ENCODE peak calls at places on chromosome 16, in nine cellular contexts. Y is AG08395; A is progenitor cell of endocrine pancreas; U is heart left ventricle; C is left ventricle myocardium superior; K is NCI-H524 treated with DMSO at 0.1 percent for 48 hours; T is activated T-helper 1 cell treated with anti-CD3 and anti-CD28 coated beads, Interleukin-12 subunit alpha, Interleukin-12 subunit beta, Interleukin-2, Interleukin-4 antibody, amounts not matched to agents 30 ng/mL and 10 ng/mL and 1 ng/mL, durations not matched to agents 14 hours and 24 hours and 36 hours; J is NCI-H1048; L is posterior cingulate gyrus. Z is an unnamed sample.
A peak's percentile ranks its signal among the peaks of the same experiment; 100 is the strongest.

GRCh38 chr16:30838876-30839471 is 52.0 kb upstream of the ZNF629 start:
- DNase-seq in Y (no peak), A (no peak), U (no peak), C (no peak), K (no peak), T (no peak), J (no peak), L (no peak), Z (no peak)

GRCh38 chr16:10776280-10776679 is 32.6 kb downstream of the NUBP1 start:
- DNase-seq in Y (no peak), A (no peak), U (no peak), C (no peak), K (no peak), T (peak; percentile 6), J (no peak), L (no peak), Z (no peak)

GRCh38 chr16:11105038-11105903 is 150.7 kb downstream of the SOCS1 start:
- DNase-seq in Y (peak; percentile 87), A (no peak), U (no peak), C (no peak), K (peak; percentile 81), T (peak; percentile 44), J (no peak), L (no peak), Z (no peak)

GRCh38 chr16:28326881-28327610 is 34.7 kb downstream of the SBK1 start:
- DNase-seq in Y (peak; percentile 75), A (peak; percentile 49), U (peak; percentile 48), C (peak; percentile 66), K (no peak), T (peak; percentile 52), J (no peak), L (peak; percentile 60), Z (peak; percentile 19)

GRCh38 chr16:30778549-30779244 is 8.3 kb downstream of the ZNF629 start:
- DNase-seq in Y (no peak), A (no peak), U (no peak), C (no peak), K (no peak), T (no peak), J (no peak), L (no peak), Z (no peak)

GRCh38 chr16:56787185-56787584 is 57.3 kb downstream of the NUP93 start:
- DNase-seq in Y (no peak), A (no peak), U (no peak), C (no peak), K (no peak), T (no peak), J (no peak), L (no peak), Z (no peak)

GRCh38 chr16:4373909-4374742 is 2.5 kb downstream of the VASN start:
- DNase-seq in Y (peak; percentile 86), A (no peak), U (peak; percentile 63), C (peak; percentile 82), K (no peak), T (no peak), J (no peak), L (peak; percentile 37), Z (no peak)

GRCh38 chr16:81567987-81568748 is 123.6 kb downstream of the CMIP start:
- DNase-seq in Y (peak; percentile 93), A (no peak), U (no peak), C (no peak), K (no peak), T (no peak), J (no peak), L (no peak), Z (no peak)

GRCh38 chr16:12574721-12575120 is 229.0 kb downstream of the CPPED1 start:
- DNase-seq in Y (no peak), A (no peak), U (no peak), C (no peak), K (no peak), T (no peak), J (no peak), L (no peak), Z (no peak)

GRCh38 chr16:14513389-14514107 is 116.5 kb downstream of the PARN start:
- DNase-seq in Y (no peak), A (no peak), U (no peak), C (no peak), K (no peak), T (no peak), J (no peak), L (no peak), Z (no peak)

GRCh38 chr16:46607529-46607928 is 13.7 kb downstream of the SHCBP1 start:
- DNase-seq in Y (peak; percentile 47), A (no peak), U (no peak), C (no peak), K (no peak), T (no peak), J (no peak), L (no peak), Z (no peak)

GRCh38 chr16:70540994-70541393 is 17.4 kb downstream of the SF3B3 start:
- DNase-seq in Y (no peak), A (no peak), U (no peak), C (no peak), K (no peak), T (no peak), J (no peak), L (no peak), Z (no peak)

GRCh38 chr16:3461120-3461519 is 17.6 kb downstream of the NAA60 start:
- DNase-seq in Y (no peak), A (no peak), U (no peak), C (no peak), K (no peak), T (no peak), J (no peak), L (no peak), Z (no peak)

GRCh38 chr16:51834131-51834530 is 683.1 kb upstream of the SALL1 start:
- DNase-seq in Y (peak; percentile 65), A (no peak), U (peak; percentile 24), C (no peak), K (no peak), T (no peak), J (no peak), L (no peak), Z (no peak)

GRCh38 chr16:20089246-20089965 is 15.7 kb upstream of the GPR139 start:
- DNase-seq in Y (no peak), A (no peak), U (no peak), C (no peak), K (no peak), T (no peak), J (no peak), L (no peak), Z (no peak)

GRCh38 chr16:31505483-31505882 is 2.7 kb downstream of the RUSF1 start:
- DNase-seq in Y (no peak), A (no peak), U (no peak), C (no peak), K (no peak), T (no peak), J (no peak), L (no peak), Z (no peak)

GRCh38 chr16:31332544-31332943 is 22.4 kb upstream of the ITGAX start:
- DNase-seq in Y (no peak), A (no peak), U (no peak), C (no peak), K (no peak), T (no peak), J (no peak), L (no peak), Z (no peak)

GRCh38 chr16:8665529-8665928 is 8.9 kb upstream of the ABAT start:
- DNase-seq in Y (no peak), A (no peak), U (no peak), C (no peak), K (no peak), T (no peak), J (no peak), L (no peak), Z (no peak)

GRCh38 chr16:27401768-27402568 is at the start of gene IL21R:
- DNase-seq in Y (peak; percentile 81), A (no peak), U (peak; percentile 75), C (peak; percentile 84), K (peak; percentile 8), T (peak; percentile 78), J (no peak), L (no peak), Z (peak; percentile 94)

GRCh38 chr16:4529085-4530060 is 9.2 kb downstream of the CDIP1 start:
- DNase-seq in Y (peak; percentile 18), A (no peak), U (no peak), C (no peak), K (no peak), T (no peak), J (no peak), L (no peak), Z (no peak)

GRCh38 chr16:766820-767640 is 6.5 kb downstream of the MSLN start:
- DNase-seq in Y (no peak), A (no peak), U (no peak), C (no peak), K (no peak), T (no peak), J (no peak), L (no peak), Z (no peak)

GRCh38 chr16:10308305-10309193 is 77.3 kb upstream of the ATF7IP2 start:
- DNase-seq in Y (no peak), A (no peak), U (no peak), C (no peak), K (no peak), T (no peak), J (no peak), L (no peak), Z (no peak)

GRCh38 chr16:46887524-46887854 is 3.3 kb downstream of the GPT2 start:
- DNase-seq in Y (no peak), A (no peak), U (no peak), C (no peak), K (no peak), T (no peak), J (no peak), L (no peak), Z (no peak)

GRCh38 chr16:62036807-62037135 is 533 bp upstream of the CDH8 start:
- DNase-seq in Y (no peak), A (no peak), U (no peak), C (no peak), K (no peak), T (no peak), J (no peak), L (no peak), Z (no peak)

GRCh38 chr16:12162151-12162559 is 185.6 kb downstream of the SNX29 start:
- DNase-seq in Y (no peak), A (no peak), U (no peak), C (no peak), K (no peak), T (no peak), J (no peak), L (no peak), Z (no peak)

GRCh38 chr16:56116577-56116964 is 74.7 kb upstream of the GNAO1 start:
- DNase-seq in Y (no peak), A (no peak), U (no peak), C (no peak), K (no peak), T (no peak), J (no peak), L (no peak), Z (no peak)

GRCh38 chr16:50675686-50676610 is 5.2 kb downstream of the SNX20 start:
- DNase-seq in Y (no peak), A (no peak), U (no peak), C (no peak), K (no peak), T (no peak), J (no peak), L (no peak), Z (no peak)

GRCh38 chr16:50438041-50438437 is 69.3 kb upstream of the BRD7 start:
- DNase-seq in Y (no peak), A (peak; percentile 3), U (no peak), C (no peak), K (no peak), T (no peak), J (no peak), L (no peak), Z (no peak)

GRCh38 chr16:66728117-66728787 is 23.2 kb downstream of the DYNC1LI2 start:
- DNase-seq in Y (peak; percentile 82), A (no peak), U (peak; percentile 34), C (peak; percentile 35), K (peak; percentile 25), T (no peak), J (no peak), L (peak; percentile 29), Z (no peak)

GRCh38 chr16:46828292-46828691 is 2.7 kb downstream of the C16orf87 start:
- DNase-seq in Y (no peak), A (no peak), U (no peak), C (no peak), K (no peak), T (no peak), J (no peak), L (no peak), Z (no peak)

GRCh38 chr16:17272716-17273115 is 198.0 kb downstream of the XYLT1 start:
- DNase-seq in Y (no peak), A (no peak), U (no peak), C (no peak), K (no peak), T (no peak), J (no peak), L (no peak), Z (no peak)